ENCODE peak calls at places on chromosomes 7 and 10, in five cellular contexts. Z is CD8-positive, alpha-beta T cell; A is dorsolateral prefrontal cortex; S is tibial nerve; C is tibial artery. G is an unnamed sample.

GRCh38 chr10:52615756-52616419 is 156.7 kb downstream of the MBL2 start:
- DNase-seq in Z (no peak), A (no peak), S (no peak), C (no peak), G (no peak)

GRCh38 chr7:155462163-155462735 is 4.3 kb downstream of the EN2 start:
- DNase-seq in Z (no peak), A (no peak), S (no peak), C (no peak), G (no peak)

GRCh38 chr7:5020098-5020497 is 25.6 kb upstream of the RBAK start:
- DNase-seq in Z (no peak), A (no peak), S (no peak), C (no peak), G (no peak)

GRCh38 chr7:85413718-85414117 is 226.9 kb upstream of the SEMA3D start:
- DNase-seq in Z (no peak), A (no peak), S (no peak), C (no peak), G (no peak)

GRCh38 chr10:124294811-124295770 is 123.6 kb downstream of the OAT start:
- DNase-seq in Z (no peak), A (no peak), S (no peak), C (no peak), G (no peak)

GRCh38 chr7:11239311-11239710 is 265.6 kb downstream of the PHF14 start:
- DNase-seq in Z (no peak), A (no peak), S (no peak), C (no peak), G (no peak)

GRCh38 chr10:46530249-46531186 is 25.9 kb downstream of the GPRIN2 start:
- DNase-seq in Z (no peak), A (peak), S (no peak), C (no peak), G (no peak)

GRCh38 chr7:27143950-27144798 is 693 bp upstream of the HOXA5 start:
- DNase-seq in Z (no peak), A (no peak), S (no peak), C (no peak), G (no peak)

GRCh38 chr10:87646192-87646909 is 13.3 kb upstream of the PAPSS2 start:
- DNase-seq in Z (no peak), A (no peak), S (no peak), C (no peak), G (no peak)

GRCh38 chr7:82755705-82756551 is 312.4 kb upstream of the CACNA2D1 start:
- DNase-seq in Z (no peak), A (no peak), S (no peak), C (no peak), G (no peak)

GRCh38 chr7:26398436-26399308 is 107.0 kb downstream of the SNX10 start:
- DNase-seq in Z (peak), A (peak), S (peak), C (peak), G (peak)

GRCh38 chr10:121988361-121989324 is at the start of gene TACC2:
- DNase-seq in Z (no peak), A (no peak), S (no peak), C (no peak), G (peak)

GRCh38 chr10:66928000-66928770 is 2.3 kb downstream of the LRRTM3 start:
- DNase-seq in Z (no peak), A (peak), S (no peak), C (no peak), G (peak)

GRCh38 chr10:17138450-17139062 is 8.9 kb upstream of the CUBN start:
- DNase-seq in Z (no peak), A (no peak), S (no peak), C (no peak), G (no peak)

GRCh38 chr7:4799508-4800268 is 24.3 kb downstream of the AP5Z1 start:
- DNase-seq in Z (no peak), A (no peak), S (peak), C (no peak), G (no peak)

GRCh38 chr10:31134303-31134928 is 102.8 kb upstream of the ZNF438 start:
- DNase-seq in Z (no peak), A (peak), S (no peak), C (no peak), G (peak)

GRCh38 chr7:107077699-107078516 is 33.4 kb downstream of the PRKAR2B start:
- DNase-seq in Z (no peak), A (no peak), S (no peak), C (no peak), G (no peak)

GRCh38 chr10:36254191-36254590 is 612.1 kb upstream of the FZD8 start:
- DNase-seq in Z (no peak), A (no peak), S (peak), C (peak), G (no peak)

GRCh38 chr10:88361494-88361893 is 221.6 kb downstream of the RNLS start:
- DNase-seq in Z (no peak), A (no peak), S (no peak), C (no peak), G (no peak)

GRCh38 chr7:136009488-136010079 is 32.4 kb upstream of the MTPN start:
- DNase-seq in Z (peak), A (no peak), S (no peak), C (no peak), G (no peak)

GRCh38 chr10:72243822-72244437 is 27.9 kb upstream of the ASCC1 start:
- DNase-seq in Z (no peak), A (peak), S (peak), C (peak), G (no peak)

GRCh38 chr7:31061185-31061584 is 9.1 kb downstream of the ADCYAP1R1 start:
- DNase-seq in Z (no peak), A (no peak), S (no peak), C (no peak), G (no peak)

GRCh38 chr10:48900296-48900695 is 39.3 kb downstream of the LRRC18 start:
- DNase-seq in Z (no peak), A (no peak), S (no peak), C (no peak), G (no peak)

GRCh38 chr7:27723086-27723485 is 16.9 kb upstream of the TAX1BP1 start:
- DNase-seq in Z (no peak), A (no peak), S (no peak), C (no peak), G (no peak)

GRCh38 chr10:104065748-104066147 is 19.9 kb downstream of the COL17A1 start:
- DNase-seq in Z (no peak), A (no peak), S (no peak), C (no peak), G (no peak)

GRCh38 chr10:69739561-69739960 is 62.1 kb upstream of the COL13A1 start:
- DNase-seq in Z (no peak), A (no peak), S (no peak), C (no peak), G (no peak)

GRCh38 chr7:27143022-27143949 is at the start of gene HOXA5:
- DNase-seq in Z (no peak), A (no peak), S (no peak), C (peak), G (no peak)

GRCh38 chr7:91351374-91351773 is 87.1 kb downstream of the FZD1 start:
- DNase-seq in Z (no peak), A (no peak), S (no peak), C (no peak), G (no peak)

GRCh38 chr7:45977256-45977655 is 56.2 kb upstream of the IGFBP3 start:
- DNase-seq in Z (no peak), A (no peak), S (no peak), C (no peak), G (no peak)

GRCh38 chr10:79244841-79245504 is 102.3 kb upstream of the PPIF start:
- DNase-seq in Z (peak), A (no peak), S (no peak), C (no peak), G (no peak)

GRCh38 chr10:48306870-48307531 is 524 bp downstream of the MAPK8 start:
- DNase-seq in Z (peak), A (no peak), S (peak), C (peak), G (peak)

GRCh38 chr10:103605359-103606156 is 112.1 kb downstream of the NEURL1 start:
- DNase-seq in Z (peak), A (no peak), S (peak), C (peak), G (peak)

GRCh38 chr10:121764241-121764942 is 163.4 kb downstream of the ATE1 start:
- DNase-seq in Z (no peak), A (no peak), S (no peak), C (no peak), G (no peak)

GRCh38 chr10:105950410-105950809 is 1214.1 kb downstream of the SORCS1 start:
- DNase-seq in Z (no peak), A (peak), S (peak), C (no peak), G (no peak)

GRCh38 chr7:732094-732541 is 5.0 kb upstream of the PRKAR1B start:
- DNase-seq in Z (peak), A (peak), S (no peak), C (no peak), G (no peak)

GRCh38 chr7:17674166-17674955 is 265.9 kb downstream of the SNX13 start:
- DNase-seq in Z (no peak), A (no peak), S (no peak), C (no peak), G (no peak)

GRCh38 chr7:17674956-17675300 is 265.4 kb downstream of the SNX13 start:
- DNase-seq in Z (no peak), A (no peak), S (no peak), C (no peak), G (no peak)

GRCh38 chr7:17669204-17669603 is 271.1 kb downstream of the SNX13 start:
- DNase-seq in Z (no peak), A (no peak), S (no peak), C (no peak), G (no peak)

GRCh38 chr7:17671956-17672355 is 268.3 kb downstream of the SNX13 start:
- DNase-seq in Z (no peak), A (no peak), S (no peak), C (no peak), G (no peak)

GRCh38 chr7:17672774-17673173 is 267.5 kb downstream of the SNX13 start:
- DNase-seq in Z (no peak), A (no peak), S (no peak), C (no peak), G (no peak)
- H3K27ac ChIP-seq in Z (no peak), A (no peak), S (no peak), C (no peak), G (no peak)

DNA sequence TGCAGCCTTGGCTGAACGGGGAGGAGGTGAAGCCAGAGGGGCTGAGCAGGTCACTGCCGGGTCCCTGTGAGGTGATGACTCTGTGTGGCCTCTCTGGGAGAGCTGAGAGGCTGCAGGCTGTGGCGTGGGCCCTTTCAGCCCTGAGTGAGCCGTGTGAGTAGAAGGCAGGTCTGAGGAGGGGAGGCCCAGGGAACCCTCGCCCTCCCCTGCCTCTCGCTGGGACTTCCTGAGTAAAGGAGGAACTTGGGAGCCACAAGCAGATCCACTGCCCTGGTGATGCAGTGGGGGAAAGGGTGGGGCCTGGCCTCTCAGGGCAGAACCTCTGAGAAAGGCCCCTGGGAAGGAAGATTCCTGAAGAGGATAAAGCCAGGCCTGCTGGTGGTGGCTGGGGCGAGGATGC is 22.8 kb downstream of the EEPD1 start:
- DNase-seq in Z (no peak), A (peak), S (no peak), C (peak), G (no peak)
- H3K27ac ChIP-seq in Z (no peak), A (peak), S (peak), C (peak), G (no peak)

GRCh38 chr10:19043431-19043830 is 5.2 kb upstream of the MALRD1 start:
- DNase-seq in Z (no peak), A (no peak), S (no peak), C (no peak), G (no peak)

GRCh38 chr10:19046709-19047108 is 1.9 kb upstream of the MALRD1 start:
- DNase-seq in Z (no peak), A (no peak), S (no peak), C (no peak), G (no peak)

GRCh38 chr10:19048901-19049300 is 300 bp downstream of the MALRD1 start:
- DNase-seq in Z (no peak), A (no peak), S (no peak), C (no peak), G (no peak)

GRCh38 chr10:19049577-19049976 is 976 bp downstream of the MALRD1 start:
- DNase-seq in Z (no peak), A (no peak), S (no peak), C (no peak), G (no peak)

DNA sequence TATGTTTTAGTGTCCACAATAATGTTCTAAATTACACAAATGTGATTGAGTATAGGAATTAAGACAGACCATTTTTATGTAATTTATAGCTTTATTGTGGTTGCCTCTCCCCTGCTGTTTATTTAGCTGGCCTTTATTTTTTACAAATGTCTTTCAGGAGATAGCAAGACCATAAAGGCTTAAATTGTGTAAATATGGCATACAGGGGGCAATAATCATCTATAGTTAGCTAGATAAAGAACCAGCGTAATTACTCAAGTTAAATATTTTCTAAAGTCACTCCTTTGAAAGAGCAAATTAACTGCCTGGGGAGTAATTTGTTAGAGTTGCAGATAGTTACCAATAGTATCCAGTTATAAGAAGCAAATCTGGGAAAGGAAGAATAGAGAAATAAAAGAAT is at the start of gene MALRD1:
- DNase-seq in Z (no peak), A (no peak), S (no peak), C (no peak), G (no peak)
- H3K27ac ChIP-seq in Z (no peak), A (no peak), S (no peak), C (no peak), G (no peak)

DNA sequence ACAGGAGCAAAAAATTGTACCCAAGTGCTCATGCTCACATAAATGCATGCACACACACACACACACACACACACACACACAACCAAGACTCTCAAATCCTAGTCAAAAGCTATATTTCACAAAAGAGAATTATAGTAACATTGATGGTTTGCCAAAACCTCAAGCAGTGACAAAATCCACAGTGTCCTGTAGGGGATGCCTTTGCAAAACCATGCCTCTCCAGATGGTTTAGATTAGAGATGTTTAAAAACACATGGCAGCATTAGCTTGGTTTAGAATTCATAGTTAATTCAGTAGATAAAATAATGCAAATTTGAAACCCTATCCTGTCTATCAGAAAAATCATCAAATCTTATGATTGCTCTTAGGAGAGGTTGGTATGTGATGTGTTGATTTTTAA is 232.2 kb downstream of the DYNC1I1 start:
- DNase-seq in Z (no peak), A (no peak), S (no peak), C (no peak), G (no peak)
- H3K27ac ChIP-seq in Z (no peak), A (no peak), S (no peak), C (no peak), G (no peak)